ENCODE peak calls at places on chromosomes 13 and 19, in five cellular contexts. One of them, this sample, is unnamed.

GRCh38 chr19:40684280-40684679 is 6.2 kb downstream of the NUMBL start:
- DNase-seq in K562: no peak
- DNase-seq in SK-N-SH: no peak
- DNase-seq in mammary epithelial cell: no peak
- DNase-seq in IMR-90: no peak
- DNase-seq in this sample: no peak

GRCh38 chr13:99996177-99996705 is 14.7 kb downstream of the ZIC2 start:
- DNase-seq in SK-N-SH: no peak
- DNase-seq in IMR-90: no peak
- DNase-seq in mammary epithelial cell: no peak
- DNase-seq in K562: no peak
- DNase-seq in this sample: no peak

GRCh38 chr13:75296651-75297050 is 185.3 kb downstream of the TBC1D4 start:
- DNase-seq in K562: no peak
- DNase-seq in IMR-90: no peak
- DNase-seq in SK-N-SH: no peak
- DNase-seq in mammary epithelial cell: no peak
- DNase-seq in this sample: no peak

GRCh38 chr13:75442736-75443234 is 39.2 kb downstream of the TBC1D4 start:
- DNase-seq in K562: no peak
- DNase-seq in mammary epithelial cell: no peak
- DNase-seq in IMR-90: peak
- DNase-seq in SK-N-SH: no peak
- DNase-seq in this sample: no peak

GRCh38 chr19:31260171-31260933 is 88.9 kb downstream of the TSHZ3 start:
- DNase-seq in IMR-90: no peak
- DNase-seq in K562: no peak
- DNase-seq in mammary epithelial cell: no peak
- DNase-seq in SK-N-SH: peak
- DNase-seq in this sample: no peak

GRCh38 chr19:53594811-53595509 is 36.8 kb upstream of the DPRX start:
- DNase-seq in K562: peak
- DNase-seq in SK-N-SH: no peak
- DNase-seq in mammary epithelial cell: no peak
- DNase-seq in IMR-90: no peak
- DNase-seq in this sample: no peak

GRCh38 chr13:110574161-110574560 is 12.6 kb upstream of the RAB20 start:
- DNase-seq in K562: no peak
- DNase-seq in IMR-90: no peak
- DNase-seq in SK-N-SH: no peak
- DNase-seq in mammary epithelial cell: peak
- DNase-seq in this sample: no peak

GRCh38 chr19:15971217-15971616 is 22.4 kb downstream of the OR10H4 start:
- DNase-seq in K562: no peak
- DNase-seq in IMR-90: no peak
- DNase-seq in SK-N-SH: no peak
- DNase-seq in mammary epithelial cell: no peak
- DNase-seq in this sample: no peak

GRCh38 chr19:55044286-55044685 is 6.2 kb upstream of the GP6 start:
- DNase-seq in IMR-90: no peak
- DNase-seq in mammary epithelial cell: no peak
- DNase-seq in K562: no peak
- DNase-seq in SK-N-SH: no peak
- DNase-seq in this sample: no peak

GRCh38 chr13:113917096-113917495 is 53.2 kb upstream of the GAS6 start:
- DNase-seq in K562: no peak
- DNase-seq in SK-N-SH: no peak
- DNase-seq in mammary epithelial cell: no peak
- DNase-seq in IMR-90: no peak
- DNase-seq in this sample: no peak

GRCh38 chr19:10283786-10284540 is 2.8 kb upstream of the ICAM4 start:
- DNase-seq in IMR-90: no peak
- DNase-seq in SK-N-SH: no peak
- DNase-seq in mammary epithelial cell: no peak
- DNase-seq in K562: peak
- DNase-seq in this sample: no peak

GRCh38 chr13:46342538-46342937 is 44.5 kb downstream of the RUBCNL start:
- DNase-seq in SK-N-SH: no peak
- DNase-seq in K562: no peak
- DNase-seq in mammary epithelial cell: no peak
- DNase-seq in IMR-90: no peak
- DNase-seq in this sample: no peak
- TF ChIP-seq CTCF in SK-N-SH: no peak
- TF ChIP-seq CTCF in K562: no peak
- TF ChIP-seq CTCF in mammary epithelial cell: no peak
- TF ChIP-seq CTCF in IMR-90: no peak
- TF ChIP-seq CTCF in this sample: no peak

GRCh38 chr19:20038358-20039202 is 725 bp downstream of the ZNF682 start:
- DNase-seq in SK-N-SH: no peak
- DNase-seq in mammary epithelial cell: no peak
- DNase-seq in IMR-90: peak
- DNase-seq in K562: no peak
- DNase-seq in this sample: peak
- H3K27ac ChIP-seq in SK-N-SH: peak
- H3K27ac ChIP-seq in mammary epithelial cell: no peak
- H3K27ac ChIP-seq in IMR-90: peak
- H3K27ac ChIP-seq in K562: no peak
- H3K27ac ChIP-seq in this sample: peak

GRCh38 chr13:27790523-27790922 is 1.8 kb upstream of the GSX1 start:
- DNase-seq in SK-N-SH: no peak
- DNase-seq in IMR-90: no peak
- DNase-seq in mammary epithelial cell: no peak
- DNase-seq in K562: no peak
- DNase-seq in this sample: no peak
- H2AFZ ChIP-seq in SK-N-SH: no peak
- H2AFZ ChIP-seq in IMR-90: no peak
- H2AFZ ChIP-seq in mammary epithelial cell: no peak
- H2AFZ ChIP-seq in K562: no peak
- H2AFZ ChIP-seq in this sample: no peak

DNA sequence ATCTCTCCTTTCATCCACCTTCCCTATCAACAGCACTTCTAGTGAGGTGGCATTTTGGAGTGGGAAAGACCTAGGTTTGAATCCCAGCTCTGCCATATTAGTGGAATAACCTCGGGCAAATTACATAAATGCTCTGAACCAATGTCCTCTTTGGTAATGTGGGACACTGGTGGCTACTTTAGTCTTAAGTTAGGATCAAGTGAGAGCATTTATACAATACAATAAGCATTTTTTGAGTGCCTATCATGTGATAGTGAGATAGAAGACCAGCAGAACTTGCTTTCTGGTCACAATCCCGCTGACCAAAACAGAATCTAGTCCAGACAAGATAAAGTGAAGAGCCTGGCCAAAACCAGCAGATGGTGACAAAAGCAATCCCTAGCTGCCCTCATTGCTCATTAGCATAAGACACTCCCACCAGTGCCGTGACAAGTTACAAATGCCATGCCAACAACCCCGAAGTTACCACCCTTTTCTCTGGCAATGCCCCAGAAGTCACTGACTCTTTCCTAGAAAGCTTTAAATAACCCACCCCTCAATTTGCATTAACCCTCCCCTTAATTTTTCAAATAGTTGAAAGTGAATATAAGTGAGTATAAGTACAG is 28.8 kb upstream of the KPNA3 start:
- DNase-seq in K562: no peak
- DNase-seq in IMR-90: no peak
- DNase-seq in mammary epithelial cell: no peak
- DNase-seq in SK-N-SH: no peak
- DNase-seq in this sample: no peak
- TF ChIP-seq CTCF in K562: peak
- TF ChIP-seq CTCF in IMR-90: no peak
- TF ChIP-seq CTCF in mammary epithelial cell: peak
- TF ChIP-seq CTCF in SK-N-SH: peak
- TF ChIP-seq CTCF in this sample: no peak

DNA sequence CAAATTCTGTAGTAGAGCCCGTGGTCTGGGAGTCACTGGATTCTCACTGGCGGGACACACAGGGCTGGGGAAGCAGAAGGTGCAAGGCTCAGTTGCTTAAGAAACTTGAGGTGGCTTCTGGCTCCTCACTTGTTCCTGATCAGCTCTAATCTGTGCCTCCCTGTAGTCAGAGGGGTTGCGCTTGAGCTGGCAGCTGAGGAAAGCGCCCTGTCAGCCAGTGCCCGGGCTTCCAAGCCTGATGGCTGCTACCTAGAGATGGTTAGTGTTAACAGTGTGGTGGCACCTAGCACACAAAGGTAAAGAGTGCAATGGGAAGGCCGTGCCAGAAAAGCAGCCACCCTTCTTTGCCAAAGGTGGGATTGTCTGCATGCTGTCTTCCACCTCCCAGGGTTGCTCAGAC is 8.8 kb downstream of the HNRNPM start:
- DNase-seq in IMR-90: no peak
- DNase-seq in mammary epithelial cell: no peak
- DNase-seq in SK-N-SH: no peak
- DNase-seq in K562: no peak
- DNase-seq in this sample: no peak
- H3K27ac ChIP-seq in IMR-90: no peak
- H3K27ac ChIP-seq in mammary epithelial cell: no peak
- H3K27ac ChIP-seq in SK-N-SH: no peak
- H3K27ac ChIP-seq in K562: no peak
- H3K27ac ChIP-seq in this sample: no peak

GRCh38 chr19:38877781-38878574 is at the start of gene RINL:
- DNase-seq in SK-N-SH: peak
- DNase-seq in K562: peak
- DNase-seq in IMR-90: no peak
- DNase-seq in mammary epithelial cell: no peak
- DNase-seq in this sample: no peak
- H2AFZ ChIP-seq in SK-N-SH: no peak
- H2AFZ ChIP-seq in K562: peak
- H2AFZ ChIP-seq in IMR-90: no peak
- H2AFZ ChIP-seq in mammary epithelial cell: peak
- H2AFZ ChIP-seq in this sample: no peak

DNA sequence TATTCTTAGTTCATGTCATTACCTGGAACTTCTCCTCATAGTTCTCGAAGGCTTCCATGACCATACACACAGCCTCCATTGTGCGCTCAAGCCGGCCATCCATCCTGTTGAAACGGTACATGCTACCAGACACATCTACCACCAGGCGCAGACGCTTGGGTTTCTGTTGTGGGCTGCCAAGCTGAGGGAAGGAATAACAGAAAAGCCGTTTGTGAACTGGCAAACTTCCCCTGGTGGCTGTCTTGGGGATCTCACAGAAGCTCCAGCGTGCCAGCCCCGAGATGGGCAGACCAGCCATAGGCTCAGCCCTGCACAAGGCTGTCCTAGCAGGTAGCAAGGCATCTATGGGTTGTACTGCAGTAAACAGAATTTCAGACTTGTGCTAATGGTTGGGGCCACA is 130.1 kb downstream of the RGCC start:
- DNase-seq in SK-N-SH: no peak
- DNase-seq in K562: no peak
- DNase-seq in IMR-90: no peak
- DNase-seq in mammary epithelial cell: no peak
- DNase-seq in this sample: no peak
- TF ChIP-seq CTCF in SK-N-SH: peak
- TF ChIP-seq CTCF in K562: peak
- TF ChIP-seq CTCF in IMR-90: no peak
- TF ChIP-seq CTCF in mammary epithelial cell: no peak
- TF ChIP-seq CTCF in this sample: no peak

GRCh38 chr13:32261567-32261966 is 53.6 kb downstream of the ZAR1L start:
- DNase-seq in IMR-90: peak
- DNase-seq in mammary epithelial cell: peak
- DNase-seq in K562: peak
- DNase-seq in SK-N-SH: peak
- DNase-seq in this sample: peak

GRCh38 chr13:32262165-32262564 is 53.0 kb downstream of the ZAR1L start:
- DNase-seq in SK-N-SH: no peak
- DNase-seq in mammary epithelial cell: peak
- DNase-seq in IMR-90: peak
- DNase-seq in K562: no peak
- DNase-seq in this sample: peak

GRCh38 chr13:32257649-32258048 is 57.5 kb downstream of the ZAR1L start:
- DNase-seq in K562: no peak
- DNase-seq in SK-N-SH: no peak
- DNase-seq in mammary epithelial cell: no peak
- DNase-seq in IMR-90: no peak
- DNase-seq in this sample: no peak

GRCh38 chr13:32256243-32256642 is 58.9 kb downstream of the ZAR1L start:
- DNase-seq in IMR-90: no peak
- DNase-seq in K562: no peak
- DNase-seq in SK-N-SH: no peak
- DNase-seq in mammary epithelial cell: no peak
- DNase-seq in this sample: no peak

DNA sequence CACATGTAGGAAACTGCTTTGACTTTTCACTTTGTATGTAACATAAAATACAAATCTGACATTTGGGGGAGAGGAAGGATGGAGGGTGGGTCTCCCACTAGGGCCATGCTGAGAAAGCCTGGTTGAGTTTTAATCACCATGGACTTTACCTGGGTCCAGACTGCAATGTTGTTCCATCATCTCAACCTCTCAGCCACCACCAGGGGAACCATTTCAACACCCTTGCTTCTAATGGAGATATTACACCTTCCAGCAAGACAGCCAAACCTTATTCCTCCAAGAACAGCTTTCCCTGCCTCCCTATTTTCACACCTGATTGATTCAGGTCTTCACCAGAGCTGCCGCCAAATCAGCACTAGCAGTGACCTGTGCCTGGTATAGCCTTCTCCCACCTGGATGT is 56.0 kb downstream of the ZAR1L start:
- DNase-seq in SK-N-SH: no peak
- DNase-seq in K562: no peak
- DNase-seq in mammary epithelial cell: no peak
- DNase-seq in IMR-90: no peak
- DNase-seq in this sample: no peak
- H3K27ac ChIP-seq in SK-N-SH: no peak
- H3K27ac ChIP-seq in K562: no peak
- H3K27ac ChIP-seq in mammary epithelial cell: no peak
- H3K27ac ChIP-seq in IMR-90: no peak
- H3K27ac ChIP-seq in this sample: no peak